ENCODE peak calls at places on chromosomes 13 and 19, in six cellular contexts. J, E, V, I, L and M are unnamed samples.

GRCh38 chr19:43664008-43664407 is 6.0 kb downstream of the PLAUR start:
- DNase-seq in J (no peak), E (no peak), V (no peak), I (no peak), L (no peak), M (no peak)

GRCh38 chr19:4474504-4475136 is 2.5 kb downstream of the HDGFL2 start:
- DNase-seq in J (no peak), E (peak), V (no peak), I (no peak), L (no peak), M (peak)

GRCh38 chr13:42367836-42368235 is 95.9 kb downstream of the AKAP11 start:
- DNase-seq in J (no peak), E (no peak), V (no peak), I (no peak), L (no peak), M (no peak)

GRCh38 chr13:29964181-29964845 is 113.9 kb upstream of the UBL3 start:
- DNase-seq in J (no peak), E (no peak), V (no peak), I (no peak), L (no peak), M (no peak)

GRCh38 chr19:50207730-50208129 is 4.3 kb downstream of the MYH14 start:
- DNase-seq in J (no peak), E (no peak), V (no peak), I (no peak), L (no peak), M (no peak)

GRCh38 chr19:40265055-40265762 is 19.9 kb downstream of the AKT2 start:
- DNase-seq in J (no peak), E (no peak), V (no peak), I (no peak), L (no peak), M (no peak)

GRCh38 chr13:78241278-78241919 is 322.8 kb upstream of the EDNRB start:
- DNase-seq in J (peak), E (no peak), V (peak), I (no peak), L (no peak), M (no peak)

GRCh38 chr19:18717601-18718000 is 34.1 kb downstream of the CRTC1 start:
- DNase-seq in J (no peak), E (no peak), V (no peak), I (no peak), L (no peak), M (no peak)

GRCh38 chr13:48813518-48813917 is 159.8 kb downstream of the CYSLTR2 start:
- DNase-seq in J (no peak), E (no peak), V (no peak), I (no peak), L (no peak), M (no peak)

GRCh38 chr13:56953965-56954364 is 186.8 kb upstream of the PRR20A start:
- DNase-seq in J (no peak), E (no peak), V (peak), I (no peak), L (no peak), M (no peak)

GRCh38 chr19:46737761-46738171 is 8.1 kb upstream of the FKRP start:
- DNase-seq in J (no peak), E (no peak), V (no peak), I (peak), L (no peak), M (no peak)